ENCODE peak calls at places on chromosomes 3 and 15, in nine cellular contexts. E, M, X, F, Q, S, U, D and R are unnamed samples.
A peak's percentile ranks its signal among the peaks of the same experiment; 100 is the strongest.

GRCh38 chr3:13282986-13283876 is 136.9 kb downstream of the NUP210 start:
- DNase-seq in E (no peak), M (peak; percentile 46), X (peak; percentile 21), F (no peak), Q (peak; percentile 75), S (no peak), U (no peak), D (no peak), R (no peak)

GRCh38 chr3:66592927-66593625 is 92.3 kb upstream of the LRIG1 start:
- DNase-seq in E (no peak), M (no peak), X (peak; percentile 87), F (no peak), Q (no peak), S (no peak), U (no peak), D (no peak), R (no peak)

GRCh38 chr3:152403632-152404066 is 134.9 kb downstream of the MBNL1 start:
- DNase-seq in E (peak; percentile 80), M (peak; percentile 61), X (peak; percentile 45), F (no peak), Q (peak; percentile 79), S (no peak), U (peak; percentile 95), D (no peak), R (peak; percentile 98)

GRCh38 chr15:92468987-92469386 is 75.3 kb downstream of the ST8SIA2 start:
- DNase-seq in E (no peak), M (no peak), X (no peak), F (no peak), Q (no peak), S (no peak), U (no peak), D (no peak), R (no peak)

GRCh38 chr15:25366058-25366457 is 72.8 kb downstream of the UBE3A start:
- DNase-seq in E (no peak), M (no peak), X (no peak), F (no peak), Q (no peak), S (no peak), U (no peak), D (no peak), R (no peak)

GRCh38 chr3:164377466-164377865 is 700.8 kb downstream of the SI start:
- DNase-seq in E (no peak), M (no peak), X (peak; percentile 0), F (no peak), Q (no peak), S (no peak), U (no peak), D (no peak), R (no peak)

GRCh38 chr15:101022876-101023275 is 103.7 kb downstream of the LRRK1 start:
- DNase-seq in E (no peak), M (no peak), X (no peak), F (no peak), Q (no peak), S (no peak), U (peak; percentile 55), D (no peak), R (no peak)

GRCh38 chr15:59191855-59192237 is 14.8 kb upstream of the LDHAL6B start:
- DNase-seq in E (no peak), M (no peak), X (peak; percentile 98), F (no peak), Q (no peak), S (no peak), U (no peak), D (no peak), R (no peak)

DNA sequence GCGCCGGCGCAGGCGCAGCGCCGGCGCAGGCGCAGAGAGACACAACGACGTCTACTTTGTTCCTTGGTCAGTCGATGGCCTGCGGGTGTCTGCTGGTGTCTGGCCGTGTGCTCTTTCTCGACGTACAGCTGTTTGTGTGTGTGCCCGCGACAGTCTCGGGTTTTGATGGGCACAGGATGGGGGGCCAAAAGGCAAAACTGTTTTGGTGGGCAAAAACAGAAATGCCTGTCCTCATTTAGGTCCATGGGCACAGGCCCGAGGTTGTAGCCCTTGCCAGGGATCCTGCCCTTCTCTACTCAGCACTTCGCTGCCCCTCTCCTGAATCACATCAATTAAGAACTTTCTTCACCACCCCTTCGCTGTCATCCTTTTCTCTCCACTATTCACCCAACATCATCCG is 184.8 kb upstream of the CHL1 start:
- DNase-seq in E (no peak), M (no peak), X (no peak), F (no peak), Q (no peak), S (peak; percentile 17), U (no peak), D (peak; percentile 1), R (no peak)
- H3K4me3 ChIP-seq in E (no peak overlapping the region), M (no peak overlapping the region), X (no peak overlapping the region), F (no peak overlapping the region), Q (no peak overlapping the region), S (no peak overlapping the region), U (no peak overlapping the region), D (no peak overlapping the region), R (no peak overlapping the region)

GRCh38 chr15:48582472-48583235 is 62.9 kb downstream of the FBN1 start:
- DNase-seq in E (no peak), M (no peak), X (peak; percentile 92), F (no peak), Q (no peak), S (no peak), U (no peak), D (no peak), R (no peak)

GRCh38 chr15:48579945-48580671 is 65.4 kb downstream of the FBN1 start:
- DNase-seq in E (no peak), M (no peak), X (no peak), F (no peak), Q (no peak), S (no peak), U (no peak), D (no peak), R (no peak)

GRCh38 chr15:48578965-48579364 is 66.5 kb downstream of the FBN1 start:
- DNase-seq in E (no peak), M (no peak), X (no peak), F (no peak), Q (no peak), S (no peak), U (no peak), D (no peak), R (no peak)

GRCh38 chr15:48581221-48581620 is 64.3 kb downstream of the FBN1 start:
- DNase-seq in E (no peak), M (no peak), X (no peak), F (no peak), Q (no peak), S (no peak), U (no peak), D (no peak), R (no peak)

DNA sequence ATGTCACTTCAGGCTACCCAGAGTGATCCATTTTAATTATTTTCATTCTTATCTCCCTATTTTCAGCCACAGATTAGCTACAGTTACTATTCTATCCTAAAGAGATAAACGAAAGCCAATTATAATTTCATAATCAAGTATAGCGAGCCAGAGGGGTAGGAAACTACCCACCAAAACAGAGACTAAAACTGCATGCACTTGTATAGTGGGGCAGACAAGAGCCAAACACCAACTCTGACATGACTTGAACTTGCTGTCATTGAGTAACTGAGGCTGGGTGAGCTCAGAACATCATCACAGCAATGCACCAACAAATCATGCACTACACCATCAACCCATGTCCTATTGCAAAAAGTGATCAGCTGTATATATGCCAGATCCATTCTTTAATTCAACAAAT is 64.8 kb downstream of the FBN1 start:
- DNase-seq in E (no peak), M (no peak), X (no peak), F (no peak), Q (no peak), S (no peak), U (no peak), D (no peak), R (no peak)
- H3K36me3 ChIP-seq in E (no peaks in the 10 kb centered on the region), M (no peaks in the 10 kb centered on the region), X (peaks cover 3% of the 10 kb centered on the region), F (no peaks in the 10 kb centered on the region), Q (no peaks in the 10 kb centered on the region), S (no peaks in the 10 kb centered on the region), U (no peaks in the 10 kb centered on the region), D (no peaks in the 10 kb centered on the region), R (no peaks in the 10 kb centered on the region)

DNA sequence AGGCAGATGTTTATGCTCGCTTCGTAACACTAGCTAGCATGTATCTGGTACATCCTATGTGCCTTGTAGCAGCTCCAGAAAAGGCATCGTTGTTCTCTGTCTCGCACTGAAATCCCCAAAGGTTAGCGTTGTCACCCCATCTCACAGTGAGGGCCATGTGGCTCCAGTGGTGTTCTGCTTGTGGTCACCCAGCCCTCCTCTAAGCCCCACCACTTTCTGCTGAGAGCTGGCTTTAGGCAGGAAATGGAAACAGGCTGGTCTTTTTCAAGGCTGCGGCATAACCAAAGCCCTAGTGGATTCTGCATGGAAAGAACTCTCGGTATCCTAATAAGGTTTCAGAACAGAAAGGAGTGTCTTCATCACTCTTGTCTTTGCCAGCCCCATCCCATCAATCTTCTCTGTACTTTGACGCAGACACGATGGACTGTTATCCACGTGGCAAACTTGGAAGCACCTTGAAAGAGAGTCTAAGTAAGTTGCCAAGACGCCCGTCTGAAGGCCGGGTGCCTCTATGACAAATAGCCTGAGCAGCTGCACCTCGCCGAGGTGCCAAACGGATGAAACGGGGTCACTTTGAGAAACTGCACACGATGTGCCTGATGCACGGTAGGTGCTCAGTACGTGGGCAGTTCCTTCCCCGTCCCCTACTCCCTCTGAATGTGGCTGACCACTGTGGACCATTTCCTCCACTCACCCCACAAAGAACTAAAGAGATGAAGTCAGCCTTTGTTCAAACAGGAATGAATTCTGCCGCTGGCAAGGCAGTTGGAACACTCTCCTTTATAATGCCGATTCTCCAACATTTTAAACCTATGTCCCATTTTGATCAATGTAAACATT is 57.8 kb upstream of the MEF2A start:
- DNase-seq in E (no peak), M (no peak), X (peak; percentile 86), F (no peak), Q (no peak), S (peak; percentile 75), U (no peak), D (no peak), R (peak; percentile 90)
- H3K4me3 ChIP-seq in E (peak overlapping the region; percentile 1), M (no peak overlapping the region), X (no peak overlapping the region), F (no peak overlapping the region), Q (no peak overlapping the region), S (no peak overlapping the region), U (peak overlapping the region; percentile 6), D (peak overlapping the region; percentile 13), R (peak overlapping the region; percentile 34)

DNA sequence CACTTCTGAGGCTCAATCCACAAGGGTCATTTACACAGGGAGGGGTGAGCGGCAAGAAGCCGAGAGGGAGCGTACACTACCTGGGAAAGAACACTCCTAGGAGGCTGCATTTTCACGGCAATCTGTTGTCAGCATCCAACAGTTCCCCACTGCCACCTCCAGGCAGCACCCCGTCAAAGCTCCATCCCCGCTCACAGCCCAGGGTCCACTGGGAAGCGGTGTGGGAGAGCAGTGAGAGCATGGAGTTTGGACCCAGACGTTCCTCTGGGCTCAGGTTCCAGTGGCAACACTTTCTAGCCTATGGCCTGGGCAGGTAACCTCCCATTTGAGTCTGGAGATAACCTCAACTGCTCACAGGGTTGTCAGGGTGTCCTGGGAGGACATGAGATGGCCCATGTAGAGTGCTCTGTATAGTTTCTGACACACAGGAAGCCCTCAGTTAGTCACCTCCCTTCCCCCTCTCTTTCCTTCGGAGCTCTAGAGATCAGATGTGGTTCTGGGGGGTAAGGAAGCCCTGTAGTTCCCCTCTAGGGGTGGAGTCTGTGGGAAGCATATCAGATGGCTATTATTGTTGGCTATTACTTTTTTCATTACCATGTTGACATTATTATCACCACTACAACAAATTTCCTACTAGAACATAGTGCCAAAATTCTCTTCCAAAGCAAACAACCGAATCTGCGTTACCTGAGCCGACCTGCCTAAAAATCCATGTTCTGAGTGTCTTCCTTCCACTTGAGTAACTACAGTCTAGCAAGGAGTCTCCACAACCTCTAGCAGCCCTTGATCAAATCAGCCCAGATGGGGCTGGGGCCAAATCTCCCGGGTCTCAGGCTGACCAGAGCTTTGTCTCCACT is 29.1 kb downstream of the RUVBL1 start:
- DNase-seq in E (no peak), M (no peak), X (peak; percentile 27), F (no peak), Q (no peak), S (no peak), U (no peak), D (no peak), R (no peak)
- H3K36me3 ChIP-seq in E (peaks cover 36% of the 10 kb centered on the region), M (peaks cover 61% of the 10 kb centered on the region), X (peaks cover 12% of the 10 kb centered on the region), F (no peaks in the 10 kb centered on the region), Q (peaks cover 5% of the 10 kb centered on the region), S (no peaks in the 10 kb centered on the region), U (peaks cover 13% of the 10 kb centered on the region), D (peaks cover 26% of the 10 kb centered on the region), R (peaks cover 11% of the 10 kb centered on the region)